ENCODE peak calls at places on chromosomes 11 and 22, in nine cellular contexts. One of them, this sample, is unnamed.
A peak's percentile ranks its signal among the peaks of the same experiment; 100 is the strongest.

GRCh38 chr11:93444671-93445073 is 98.5 kb downstream of the SMCO4 start:
- DNase-seq in ovary: no peak
- DNase-seq in tibial artery: no peak
- DNase-seq in CD4-positive, alpha-beta memory T cell: peak; percentile 34
- DNase-seq in HCT116: no peak
- DNase-seq in CD8-positive, alpha-beta memory T cell: no peak
- DNase-seq in DND-41: peak; percentile 14
- DNase-seq in heart left ventricle: no peak
- DNase-seq in K562: no peak
- DNase-seq in this sample: no peak

GRCh38 chr11:67439321-67440228 is 2.1 kb upstream of the PTPRCAP start:
- DNase-seq in CD8-positive, alpha-beta memory T cell: peak; percentile 44
- DNase-seq in heart left ventricle: no peak
- DNase-seq in tibial artery: peak; percentile 84
- DNase-seq in DND-41: peak; percentile 52
- DNase-seq in ovary: no peak
- DNase-seq in HCT116: no peak
- DNase-seq in CD4-positive, alpha-beta memory T cell: peak; percentile 37
- DNase-seq in K562: no peak
- DNase-seq in this sample: no peak

GRCh38 chr11:36108812-36109498 is 165.1 kb downstream of the LDLRAD3 start:
- DNase-seq in HCT116: no peak
- DNase-seq in ovary: no peak
- DNase-seq in DND-41: no peak
- DNase-seq in K562: no peak
- DNase-seq in heart left ventricle: no peak
- DNase-seq in CD8-positive, alpha-beta memory T cell: no peak
- DNase-seq in tibial artery: no peak
- DNase-seq in CD4-positive, alpha-beta memory T cell: no peak
- DNase-seq in this sample: no peak

GRCh38 chr22:38830845-38831108 is 13.1 kb downstream of the NPTXR start:
- DNase-seq in heart left ventricle: no peak
- DNase-seq in CD4-positive, alpha-beta memory T cell: no peak
- DNase-seq in K562: no peak
- DNase-seq in ovary: no peak
- DNase-seq in DND-41: no peak
- DNase-seq in tibial artery: no peak
- DNase-seq in HCT116: no peak
- DNase-seq in CD8-positive, alpha-beta memory T cell: no peak
- DNase-seq in this sample: no peak

GRCh38 chr11:49151211-49151610 is 57.2 kb downstream of the FOLH1 start:
- DNase-seq in CD4-positive, alpha-beta memory T cell: no peak
- DNase-seq in tibial artery: no peak
- DNase-seq in heart left ventricle: no peak
- DNase-seq in DND-41: no peak
- DNase-seq in HCT116: no peak
- DNase-seq in CD8-positive, alpha-beta memory T cell: no peak
- DNase-seq in ovary: no peak
- DNase-seq in K562: no peak
- DNase-seq in this sample: no peak

GRCh38 chr11:43951231-43951630 is 8.8 kb downstream of the C11orf96 start:
- DNase-seq in HCT116: no peak
- DNase-seq in DND-41: no peak
- DNase-seq in K562: peak; percentile 6
- DNase-seq in CD8-positive, alpha-beta memory T cell: no peak
- DNase-seq in CD4-positive, alpha-beta memory T cell: no peak
- DNase-seq in heart left ventricle: no peak
- DNase-seq in tibial artery: no peak
- DNase-seq in ovary: no peak
- DNase-seq in this sample: no peak

GRCh38 chr22:22753526-22754267 is 109.3 kb downstream of the GGTLC2 start:
- DNase-seq in ovary: peak; percentile 34
- DNase-seq in tibial artery: peak; percentile 64
- DNase-seq in CD8-positive, alpha-beta memory T cell: peak; percentile 72
- DNase-seq in K562: peak; percentile 100
- DNase-seq in heart left ventricle: peak; percentile 33
- DNase-seq in CD4-positive, alpha-beta memory T cell: peak; percentile 77
- DNase-seq in HCT116: peak; percentile 47
- DNase-seq in DND-41: peak; percentile 84
- DNase-seq in this sample: peak; percentile 78

GRCh38 chr11:113473983-113474361 is 1.2 kb downstream of the DRD2 start:
- DNase-seq in CD8-positive, alpha-beta memory T cell: no peak
- DNase-seq in heart left ventricle: no peak
- DNase-seq in HCT116: no peak
- DNase-seq in tibial artery: no peak
- DNase-seq in DND-41: no peak
- DNase-seq in K562: no peak
- DNase-seq in ovary: no peak
- DNase-seq in CD4-positive, alpha-beta memory T cell: no peak
- DNase-seq in this sample: no peak

GRCh38 chr11:113896156-113896879 is 8.3 kb upstream of the HTR3B start:
- DNase-seq in CD8-positive, alpha-beta memory T cell: peak; percentile 18
- DNase-seq in ovary: peak; percentile 50
- DNase-seq in tibial artery: no peak
- DNase-seq in CD4-positive, alpha-beta memory T cell: peak; percentile 39
- DNase-seq in HCT116: peak; percentile 10
- DNase-seq in K562: peak; percentile 48
- DNase-seq in DND-41: peak; percentile 29
- DNase-seq in heart left ventricle: peak; percentile 23
- DNase-seq in this sample: peak; percentile 27

GRCh38 chr11:44014968-44015623 is 32.7 kb upstream of the ACCSL start:
- DNase-seq in DND-41: no peak
- DNase-seq in HCT116: no peak
- DNase-seq in CD4-positive, alpha-beta memory T cell: no peak
- DNase-seq in K562: no peak
- DNase-seq in CD8-positive, alpha-beta memory T cell: no peak
- DNase-seq in heart left ventricle: no peak
- DNase-seq in tibial artery: peak; percentile 23
- DNase-seq in ovary: peak; percentile 10
- DNase-seq in this sample: no peak

GRCh38 chr11:83056204-83056603 is 15.5 kb downstream of the RAB30 start:
- DNase-seq in K562: no peak
- DNase-seq in tibial artery: no peak
- DNase-seq in CD4-positive, alpha-beta memory T cell: no peak
- DNase-seq in heart left ventricle: no peak
- DNase-seq in CD8-positive, alpha-beta memory T cell: no peak
- DNase-seq in DND-41: no peak
- DNase-seq in HCT116: no peak
- DNase-seq in ovary: no peak
- DNase-seq in this sample: no peak

GRCh38 chr22:24695958-24696511 is 78.5 kb downstream of the PIWIL3 start:
- DNase-seq in K562: peak; percentile 36
- DNase-seq in tibial artery: no peak
- DNase-seq in DND-41: peak; percentile 81
- DNase-seq in HCT116: no peak
- DNase-seq in CD4-positive, alpha-beta memory T cell: no peak
- DNase-seq in CD8-positive, alpha-beta memory T cell: no peak
- DNase-seq in ovary: no peak
- DNase-seq in heart left ventricle: peak; percentile 47
- DNase-seq in this sample: no peak

GRCh38 chr11:95922536-95923440 is 1.1 kb downstream of the MTMR2 start:
- DNase-seq in tibial artery: no peak
- DNase-seq in CD8-positive, alpha-beta memory T cell: no peak
- DNase-seq in ovary: no peak
- DNase-seq in CD4-positive, alpha-beta memory T cell: no peak
- DNase-seq in K562: no peak
- DNase-seq in HCT116: no peak
- DNase-seq in DND-41: no peak
- DNase-seq in heart left ventricle: no peak
- DNase-seq in this sample: no peak

GRCh38 chr11:101721270-101721669 is 137.5 kb upstream of the TRPC6 start:
- DNase-seq in HCT116: no peak
- DNase-seq in tibial artery: no peak
- DNase-seq in DND-41: no peak
- DNase-seq in K562: no peak
- DNase-seq in CD4-positive, alpha-beta memory T cell: no peak
- DNase-seq in heart left ventricle: no peak
- DNase-seq in ovary: no peak
- DNase-seq in CD8-positive, alpha-beta memory T cell: no peak
- DNase-seq in this sample: no peak

GRCh38 chr22:19659805-19660345 is 54.4 kb upstream of the SEPTIN5 start:
- DNase-seq in HCT116: no peak
- DNase-seq in DND-41: no peak
- DNase-seq in K562: no peak
- DNase-seq in heart left ventricle: no peak
- DNase-seq in ovary: no peak
- DNase-seq in tibial artery: no peak
- DNase-seq in CD8-positive, alpha-beta memory T cell: no peak
- DNase-seq in CD4-positive, alpha-beta memory T cell: no peak
- DNase-seq in this sample: no peak

GRCh38 chr11:61699737-61700160 is 19.6 kb downstream of the DAGLA start:
- DNase-seq in ovary: no peak
- DNase-seq in HCT116: no peak
- DNase-seq in CD4-positive, alpha-beta memory T cell: no peak
- DNase-seq in tibial artery: no peak
- DNase-seq in heart left ventricle: peak; percentile 66
- DNase-seq in CD8-positive, alpha-beta memory T cell: no peak
- DNase-seq in K562: no peak
- DNase-seq in DND-41: no peak
- DNase-seq in this sample: no peak
- H3K27me3 ChIP-seq in ovary: no peaks in the 10 kb centered on the region
- H3K27me3 ChIP-seq in HCT116: no peaks in the 10 kb centered on the region
- H3K27me3 ChIP-seq in CD4-positive, alpha-beta memory T cell: no peaks in the 10 kb centered on the region
- H3K27me3 ChIP-seq in tibial artery: no peaks in the 10 kb centered on the region
- H3K27me3 ChIP-seq in heart left ventricle: no peaks in the 10 kb centered on the region
- H3K27me3 ChIP-seq in CD8-positive, alpha-beta memory T cell: no peaks in the 10 kb centered on the region
- H3K27me3 ChIP-seq in K562: peaks cover 63% of the 10 kb centered on the region
- H3K27me3 ChIP-seq in DND-41: no peaks in the 10 kb centered on the region
- H3K27me3 ChIP-seq in this sample: no peaks in the 10 kb centered on the region

GRCh38 chr22:35410663-35411034 is 10.7 kb downstream of the MCM5 start:
- DNase-seq in heart left ventricle: no peak
- DNase-seq in CD8-positive, alpha-beta memory T cell: no peak
- DNase-seq in CD4-positive, alpha-beta memory T cell: no peak
- DNase-seq in DND-41: no peak
- DNase-seq in K562: no peak
- DNase-seq in ovary: no peak
- DNase-seq in tibial artery: no peak
- DNase-seq in HCT116: no peak
- DNase-seq in this sample: no peak

GRCh38 chr22:35409783-35410662 is 10.1 kb downstream of the MCM5 start:
- DNase-seq in tibial artery: no peak
- DNase-seq in ovary: no peak
- DNase-seq in CD8-positive, alpha-beta memory T cell: no peak
- DNase-seq in CD4-positive, alpha-beta memory T cell: no peak
- DNase-seq in K562: no peak
- DNase-seq in DND-41: no peak
- DNase-seq in heart left ventricle: peak; percentile 40
- DNase-seq in HCT116: no peak
- DNase-seq in this sample: no peak

GRCh38 chr22:35417606-35418005 is 17.7 kb downstream of the MCM5 start:
- DNase-seq in DND-41: no peak
- DNase-seq in K562: no peak
- DNase-seq in tibial artery: no peak
- DNase-seq in CD8-positive, alpha-beta memory T cell: no peak
- DNase-seq in ovary: no peak
- DNase-seq in HCT116: no peak
- DNase-seq in CD4-positive, alpha-beta memory T cell: no peak
- DNase-seq in heart left ventricle: no peak
- DNase-seq in this sample: no peak

GRCh38 chr22:35411112-35411511 is 11.2 kb downstream of the MCM5 start:
- DNase-seq in CD4-positive, alpha-beta memory T cell: no peak
- DNase-seq in ovary: no peak
- DNase-seq in DND-41: no peak
- DNase-seq in CD8-positive, alpha-beta memory T cell: no peak
- DNase-seq in HCT116: no peak
- DNase-seq in tibial artery: no peak
- DNase-seq in K562: no peak
- DNase-seq in heart left ventricle: no peak
- DNase-seq in this sample: no peak

GRCh38 chr22:35413624-35414023 is 13.7 kb downstream of the MCM5 start:
- DNase-seq in ovary: no peak
- DNase-seq in tibial artery: no peak
- DNase-seq in HCT116: no peak
- DNase-seq in CD4-positive, alpha-beta memory T cell: no peak
- DNase-seq in DND-41: no peak
- DNase-seq in CD8-positive, alpha-beta memory T cell: no peak
- DNase-seq in K562: no peak
- DNase-seq in heart left ventricle: no peak
- DNase-seq in this sample: no peak
- H3K36me3 ChIP-seq in ovary: no peaks in the 10 kb centered on the region
- H3K36me3 ChIP-seq in tibial artery: peaks cover 53% of the 10 kb centered on the region
- H3K36me3 ChIP-seq in HCT116: peaks cover 42% of the 10 kb centered on the region
- H3K36me3 ChIP-seq in CD4-positive, alpha-beta memory T cell: peaks cover 73% of the 10 kb centered on the region
- H3K36me3 ChIP-seq in DND-41: peaks cover 95% of the 10 kb centered on the region
- H3K36me3 ChIP-seq in CD8-positive, alpha-beta memory T cell: peaks cover 64% of the 10 kb centered on the region
- H3K36me3 ChIP-seq in K562: peaks cover 88% of the 10 kb centered on the region
- H3K36me3 ChIP-seq in heart left ventricle: peaks cover 89% of the 10 kb centered on the region
- H3K36me3 ChIP-seq in this sample: peaks cover 64% of the 10 kb centered on the region

GRCh38 chr22:49601614-49602321 is 225.9 kb downstream of the BRD1 start:
- DNase-seq in heart left ventricle: no peak
- DNase-seq in K562: no peak
- DNase-seq in HCT116: no peak
- DNase-seq in CD8-positive, alpha-beta memory T cell: no peak
- DNase-seq in DND-41: no peak
- DNase-seq in ovary: no peak
- DNase-seq in tibial artery: peak; percentile 46
- DNase-seq in CD4-positive, alpha-beta memory T cell: no peak
- DNase-seq in this sample: no peak

GRCh38 chr22:49599039-49599438 is 228.6 kb downstream of the BRD1 start:
- DNase-seq in CD8-positive, alpha-beta memory T cell: no peak
- DNase-seq in HCT116: no peak
- DNase-seq in heart left ventricle: no peak
- DNase-seq in K562: no peak
- DNase-seq in DND-41: no peak
- DNase-seq in CD4-positive, alpha-beta memory T cell: no peak
- DNase-seq in tibial artery: peak; percentile 33
- DNase-seq in ovary: no peak
- DNase-seq in this sample: no peak

GRCh38 chr22:49600891-49601431 is 226.7 kb downstream of the BRD1 start:
- DNase-seq in heart left ventricle: no peak
- DNase-seq in DND-41: peak; percentile 16
- DNase-seq in ovary: no peak
- DNase-seq in K562: no peak
- DNase-seq in HCT116: no peak
- DNase-seq in tibial artery: no peak
- DNase-seq in CD8-positive, alpha-beta memory T cell: no peak
- DNase-seq in CD4-positive, alpha-beta memory T cell: no peak
- DNase-seq in this sample: peak; percentile 67

GRCh38 chr22:49599691-49600451 is 227.8 kb downstream of the BRD1 start:
- DNase-seq in heart left ventricle: no peak
- DNase-seq in CD4-positive, alpha-beta memory T cell: no peak
- DNase-seq in K562: no peak
- DNase-seq in tibial artery: peak; percentile 55
- DNase-seq in HCT116: no peak
- DNase-seq in ovary: no peak
- DNase-seq in DND-41: no peak
- DNase-seq in CD8-positive, alpha-beta memory T cell: no peak
- DNase-seq in this sample: no peak

GRCh38 chr22:49600452-49600847 is 227.2 kb downstream of the BRD1 start:
- DNase-seq in CD8-positive, alpha-beta memory T cell: no peak
- DNase-seq in heart left ventricle: no peak
- DNase-seq in tibial artery: peak; percentile 32
- DNase-seq in CD4-positive, alpha-beta memory T cell: no peak
- DNase-seq in K562: no peak
- DNase-seq in HCT116: no peak
- DNase-seq in ovary: no peak
- DNase-seq in DND-41: no peak
- DNase-seq in this sample: no peak
- H3K9me3 ChIP-seq in CD8-positive, alpha-beta memory T cell: no peaks in the 10 kb centered on the region
- H3K9me3 ChIP-seq in heart left ventricle: peaks cover 17% of the 10 kb centered on the region
- H3K9me3 ChIP-seq in tibial artery: peaks cover 7% of the 10 kb centered on the region
- H3K9me3 ChIP-seq in CD4-positive, alpha-beta memory T cell: peaks cover 3% of the 10 kb centered on the region
- H3K9me3 ChIP-seq in K562: no peaks in the 10 kb centered on the region
- H3K9me3 ChIP-seq in HCT116: no peaks in the 10 kb centered on the region
- H3K9me3 ChIP-seq in ovary: no peaks in the 10 kb centered on the region
- H3K9me3 ChIP-seq in DND-41: peaks cover 10% of the 10 kb centered on the region
- H3K9me3 ChIP-seq in this sample: peaks cover 5% of the 10 kb centered on the region

GRCh38 chr11:118142081-118142480 is 10.5 kb downstream of the SCN4B start:
- DNase-seq in heart left ventricle: no peak
- DNase-seq in DND-41: no peak
- DNase-seq in CD8-positive, alpha-beta memory T cell: no peak
- DNase-seq in K562: no peak
- DNase-seq in HCT116: no peak
- DNase-seq in tibial artery: peak; percentile 7
- DNase-seq in ovary: no peak
- DNase-seq in CD4-positive, alpha-beta memory T cell: no peak
- DNase-seq in this sample: no peak
- H3K27me3 ChIP-seq in heart left ventricle: no peaks in the 10 kb centered on the region
- H3K27me3 ChIP-seq in DND-41: peaks cover 57% of the 10 kb centered on the region
- H3K27me3 ChIP-seq in CD8-positive, alpha-beta memory T cell: peaks cover 29% of the 10 kb centered on the region
- H3K27me3 ChIP-seq in K562: peaks cover 61% of the 10 kb centered on the region
- H3K27me3 ChIP-seq in HCT116: no peaks in the 10 kb centered on the region
- H3K27me3 ChIP-seq in tibial artery: peaks cover 72% of the 10 kb centered on the region
- H3K27me3 ChIP-seq in ovary: no peaks in the 10 kb centered on the region
- H3K27me3 ChIP-seq in CD4-positive, alpha-beta memory T cell: peaks cover 13% of the 10 kb centered on the region
- H3K27me3 ChIP-seq in this sample: peaks cover 11% of the 10 kb centered on the region